ENCODE peak calls at places on chromosomes 11 and 22, in five cellular contexts. One of them, this sample, is unnamed.

GRCh38 chr11:113436672-113437252 is 38.4 kb downstream of the DRD2 start:
- DNase-seq in suprapubic skin: no peak
- DNase-seq in non-pigmented ciliary epithelial cell: no peak
- DNase-seq in body of pancreas: no peak
- DNase-seq in putamen: no peak
- DNase-seq in this sample: no peak

GRCh38 chr11:59283825-59284772 is 71.4 kb upstream of the MPEG1 start:
- DNase-seq in suprapubic skin: no peak
- DNase-seq in non-pigmented ciliary epithelial cell: peak
- DNase-seq in body of pancreas: peak
- DNase-seq in putamen: peak
- DNase-seq in this sample: peak

GRCh38 chr11:117201516-117201866 is 2.3 kb downstream of the TAGLN start:
- DNase-seq in suprapubic skin: no peak
- DNase-seq in non-pigmented ciliary epithelial cell: no peak
- DNase-seq in body of pancreas: no peak
- DNase-seq in putamen: no peak
- DNase-seq in this sample: no peak

GRCh38 chr11:110990316-110990715 is 255.2 kb upstream of the POU2AF2 start:
- DNase-seq in suprapubic skin: no peak
- DNase-seq in non-pigmented ciliary epithelial cell: no peak
- DNase-seq in body of pancreas: no peak
- DNase-seq in putamen: no peak
- DNase-seq in this sample: no peak

GRCh38 chr11:96316869-96317268 is 26.1 kb downstream of the MAML2 start:
- DNase-seq in suprapubic skin: no peak
- DNase-seq in non-pigmented ciliary epithelial cell: no peak
- DNase-seq in body of pancreas: no peak
- DNase-seq in putamen: no peak
- DNase-seq in this sample: no peak

GRCh38 chr11:79404325-79404724 is 36.5 kb downstream of the TENM4 start:
- DNase-seq in suprapubic skin: no peak
- DNase-seq in non-pigmented ciliary epithelial cell: no peak
- DNase-seq in body of pancreas: no peak
- DNase-seq in putamen: no peak
- DNase-seq in this sample: peak

GRCh38 chr11:2459016-2459725 is 14.4 kb downstream of the KCNQ1 start:
- DNase-seq in suprapubic skin: peak
- DNase-seq in non-pigmented ciliary epithelial cell: no peak
- DNase-seq in body of pancreas: peak
- DNase-seq in putamen: no peak
- DNase-seq in this sample: peak

GRCh38 chr11:45079943-45080719 is 66.3 kb upstream of the PRDM11 start:
- DNase-seq in suprapubic skin: no peak
- DNase-seq in non-pigmented ciliary epithelial cell: no peak
- DNase-seq in body of pancreas: no peak
- DNase-seq in putamen: no peak
- DNase-seq in this sample: no peak

GRCh38 chr22:37817705-37818311 is 5.4 kb upstream of the GALR3 start:
- DNase-seq in suprapubic skin: peak
- DNase-seq in non-pigmented ciliary epithelial cell: no peak
- DNase-seq in body of pancreas: peak
- DNase-seq in putamen: peak
- DNase-seq in this sample: peak

GRCh38 chr11:102237096-102237735 is 80.1 kb upstream of the BIRC3 start:
- DNase-seq in suprapubic skin: no peak
- DNase-seq in non-pigmented ciliary epithelial cell: no peak
- DNase-seq in body of pancreas: no peak
- DNase-seq in putamen: no peak
- DNase-seq in this sample: no peak

GRCh38 chr11:128695539-128696221 is 1.8 kb downstream of the FLI1 start:
- DNase-seq in suprapubic skin: no peak
- DNase-seq in non-pigmented ciliary epithelial cell: no peak
- DNase-seq in body of pancreas: no peak
- DNase-seq in putamen: peak
- DNase-seq in this sample: no peak

GRCh38 chr11:79139900-79140299 is 300.9 kb downstream of the TENM4 start:
- DNase-seq in suprapubic skin: no peak
- DNase-seq in non-pigmented ciliary epithelial cell: no peak
- DNase-seq in body of pancreas: no peak
- DNase-seq in putamen: no peak
- DNase-seq in this sample: no peak

GRCh38 chr22:43004362-43005035 is 10.4 kb downstream of the PACSIN2 start:
- DNase-seq in suprapubic skin: no peak
- DNase-seq in non-pigmented ciliary epithelial cell: no peak
- DNase-seq in body of pancreas: no peak
- DNase-seq in putamen: no peak
- DNase-seq in this sample: no peak

GRCh38 chr22:21921184-21921721 is 31.4 kb downstream of the PPM1F start:
- DNase-seq in suprapubic skin: no peak
- DNase-seq in non-pigmented ciliary epithelial cell: no peak
- DNase-seq in body of pancreas: no peak
- DNase-seq in putamen: no peak
- DNase-seq in this sample: no peak

GRCh38 chr11:45847908-45848316 is 637 bp downstream of the CRY2 start:
- DNase-seq in suprapubic skin: peak
- DNase-seq in non-pigmented ciliary epithelial cell: no peak
- DNase-seq in body of pancreas: peak
- DNase-seq in putamen: no peak
- DNase-seq in this sample: peak

GRCh38 chr11:73729594-73730206 is 31.2 kb downstream of the RAB6A start:
- DNase-seq in suprapubic skin: no peak
- DNase-seq in non-pigmented ciliary epithelial cell: no peak
- DNase-seq in body of pancreas: no peak
- DNase-seq in putamen: peak
- DNase-seq in this sample: no peak

GRCh38 chr22:48369789-48370507 is 1457.7 kb downstream of the BRD1 start:
- DNase-seq in suprapubic skin: no peak
- DNase-seq in non-pigmented ciliary epithelial cell: no peak
- DNase-seq in body of pancreas: no peak
- DNase-seq in putamen: no peak
- DNase-seq in this sample: no peak

GRCh38 chr22:41888638-41889200 is 26.2 kb downstream of the SHISA8 start:
- DNase-seq in suprapubic skin: no peak
- DNase-seq in non-pigmented ciliary epithelial cell: no peak
- DNase-seq in body of pancreas: no peak
- DNase-seq in putamen: no peak
- DNase-seq in this sample: no peak

GRCh38 chr11:59192446-59193020 is 20.2 kb downstream of the MPEG1 start:
- DNase-seq in suprapubic skin: no peak
- DNase-seq in non-pigmented ciliary epithelial cell: no peak
- DNase-seq in body of pancreas: no peak
- DNase-seq in putamen: no peak
- DNase-seq in this sample: no peak

GRCh38 chr11:92192141-92192540 is 32.5 kb upstream of the FAT3 start:
- DNase-seq in suprapubic skin: no peak
- DNase-seq in non-pigmented ciliary epithelial cell: no peak
- DNase-seq in body of pancreas: no peak
- DNase-seq in putamen: peak
- DNase-seq in this sample: no peak

GRCh38 chr11:113084297-113084696 is 123.1 kb downstream of the NCAM1 start:
- DNase-seq in suprapubic skin: no peak
- DNase-seq in non-pigmented ciliary epithelial cell: no peak
- DNase-seq in body of pancreas: no peak
- DNase-seq in putamen: no peak
- DNase-seq in this sample: no peak

GRCh38 chr11:66333220-66333877 is 2.9 kb downstream of the RIN1 start:
- DNase-seq in suprapubic skin: no peak
- DNase-seq in non-pigmented ciliary epithelial cell: no peak
- DNase-seq in body of pancreas: no peak
- DNase-seq in putamen: no peak
- DNase-seq in this sample: no peak